ENCODE peak calls at places on chromosome 1, in seven cellular contexts. E is left ventricle myocardium inferior, T is HepG2, C is psoas muscle, U is GM12864, Z is GM06990, I is MM.1S. S is an unnamed sample.

GRCh38 chr1:204132718-204133117 is 19.1 kb downstream of the ETNK2 start:
- DNase-seq in E (no peak), T (no peak), C (no peak), U (no peak), Z (no peak), I (no peak), S (no peak)

GRCh38 chr1:156276966-156277381 is 5.7 kb downstream of the SMG5 start:
- DNase-seq in E (no peak), T (no peak), C (no peak), U (no peak), Z (no peak), I (no peak), S (no peak)

GRCh38 chr1:150550222-150551048 is 1.2 kb downstream of the ADAMTSL4 start:
- DNase-seq in E (no peak), T (no peak), C (peak; percentile 68), U (no peak), Z (no peak), I (peak; percentile 5), S (no peak)

GRCh38 chr1:230771773-230772354 is 24.7 kb downstream of the CAPN9 start:
- DNase-seq in E (no peak), T (no peak), C (no peak), U (no peak), Z (no peak), I (no peak), S (no peak)

GRCh38 chr1:10646347-10646861 is 150.0 kb downstream of the CASZ1 start:
- DNase-seq in E (peak; percentile 70), T (no peak), C (no peak), U (no peak), Z (no peak), I (no peak), S (no peak)

GRCh38 chr1:172266528-172267174 is 153.8 kb upstream of the C1orf105 start:
- DNase-seq in E (no peak), T (no peak), C (no peak), U (no peak), Z (no peak), I (no peak), S (no peak)

GRCh38 chr1:69123486-69123885 is 444.2 kb upstream of the LRRC7 start:
- DNase-seq in E (no peak), T (no peak), C (no peak), U (no peak), Z (no peak), I (no peak), S (no peak)

GRCh38 chr1:226310637-226311195 is 1.8 kb upstream of the LIN9 start:
- DNase-seq in E (no peak), T (no peak), C (no peak), U (no peak), Z (no peak), I (no peak), S (no peak)

DNA sequence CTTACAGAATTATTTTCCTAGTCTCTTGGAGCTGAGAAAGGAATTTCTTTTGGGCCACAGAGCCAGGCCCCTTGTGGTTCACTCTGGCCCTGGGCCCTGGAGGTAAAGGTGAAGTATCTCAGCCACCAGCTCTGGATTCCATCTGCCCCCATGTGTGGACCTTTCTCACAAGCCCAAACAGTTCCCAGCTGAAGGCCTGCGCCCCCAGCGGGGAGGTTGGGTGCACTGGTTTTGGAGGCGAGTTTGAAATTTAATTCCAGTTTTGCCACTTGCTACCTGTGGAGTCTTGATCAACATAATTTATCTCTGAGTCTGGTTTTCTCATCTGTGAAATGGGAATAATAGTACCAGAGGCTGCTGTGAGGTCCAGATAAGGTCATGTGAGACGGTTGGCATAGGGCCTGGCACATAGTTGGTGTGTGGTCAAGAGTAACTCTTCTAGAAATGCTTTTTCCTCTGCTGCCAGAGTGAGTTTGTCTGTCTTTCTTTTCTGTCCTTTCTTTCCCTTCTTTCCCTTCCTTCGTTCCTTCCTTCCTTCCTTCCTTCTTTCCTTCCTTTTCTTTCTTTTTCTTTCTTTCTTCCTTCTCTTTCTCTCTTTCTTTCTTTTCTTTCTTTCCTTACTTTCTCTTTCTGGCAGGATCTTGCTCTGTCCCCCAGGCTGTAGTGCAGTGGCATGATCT is 6.1 kb downstream of the AGTRAP start:
- DNase-seq in E (no peak), T (no peak), C (no peak), U (no peak), Z (no peak), I (no peak), S (no peak)
- TF ChIP-seq CTCF in E (no peak), T (no peak), C (no peak), U (no peak), Z (no peak), I (no peak), S (no peak)

GRCh38 chr1:29688477-29689365 is 452.4 kb downstream of the PTPRU start:
- DNase-seq in E (no peak), T (no peak), C (no peak), U (no peak), Z (no peak), I (no peak), S (peak; percentile 54)

GRCh38 chr1:29687601-29688244 is 451.4 kb downstream of the PTPRU start:
- DNase-seq in E (no peak), T (no peak), C (no peak), U (no peak), Z (no peak), I (no peak), S (no peak)

GRCh38 chr1:29690156-29690555 is 453.8 kb downstream of the PTPRU start:
- DNase-seq in E (no peak), T (no peak), C (no peak), U (no peak), Z (no peak), I (no peak), S (no peak)

GRCh38 chr1:29691499-29691898 is 455.2 kb downstream of the PTPRU start:
- DNase-seq in E (no peak), T (no peak), C (no peak), U (no peak), Z (no peak), I (no peak), S (no peak)

DNA sequence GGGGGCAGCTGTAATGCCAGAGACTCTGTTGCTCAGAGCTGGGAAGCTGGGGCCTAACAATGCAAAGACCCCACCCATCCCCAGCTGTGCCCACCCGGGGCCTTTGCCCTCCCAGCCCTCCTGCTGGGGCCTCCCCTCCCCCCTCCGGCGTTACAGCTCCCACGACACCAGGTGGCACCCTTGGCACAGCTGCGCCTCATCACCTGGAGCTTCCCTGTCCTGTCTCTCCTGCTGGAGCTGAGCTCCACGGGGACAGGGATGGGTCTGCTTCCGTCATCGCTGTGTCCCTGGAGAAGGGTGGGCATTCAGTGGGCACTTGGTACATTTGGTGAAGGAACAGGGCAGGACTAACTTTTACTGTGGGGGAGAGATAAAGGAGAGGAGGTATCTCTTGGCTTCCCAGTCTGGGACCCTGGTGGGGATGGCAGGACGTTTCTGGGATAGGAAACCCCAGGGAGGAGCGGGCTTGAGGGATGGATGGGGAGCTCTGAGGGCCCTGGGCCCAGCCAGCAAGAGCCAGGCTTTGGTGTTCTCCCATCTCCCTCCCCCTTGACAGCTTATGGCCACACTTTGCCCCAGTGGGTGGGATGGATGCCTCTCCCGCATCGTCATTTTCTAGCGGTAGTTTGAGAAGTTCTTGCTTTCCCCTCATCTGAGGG is 453.2 kb downstream of the PTPRU start:
- DNase-seq in E (no peak), T (no peak), C (no peak), U (no peak), Z (no peak), I (no peak), S (no peak)
- TF ChIP-seq CTCF in E (no peak), T (peak; percentile 6), C (no peak), U (peak; percentile 36), Z (peak; percentile 34), I (no peak), S (peak; percentile 25)

GRCh38 chr1:112702067-112702395 is 4.9 kb downstream of the RHOC start:
- DNase-seq in E (no peak), T (no peak), C (no peak), U (no peak), Z (no peak), I (no peak), S (no peak)

GRCh38 chr1:112701227-112702066 is 5.5 kb downstream of the RHOC start:
- DNase-seq in E (no peak), T (no peak), C (no peak), U (no peak), Z (no peak), I (no peak), S (no peak)

GRCh38 chr1:112698366-112699310 is 8.3 kb downstream of the RHOC start:
- DNase-seq in E (no peak), T (peak; percentile 90), C (no peak), U (no peak), Z (no peak), I (no peak), S (no peak)

GRCh38 chr1:112699425-112700144 is 7.3 kb downstream of the RHOC start:
- DNase-seq in E (no peak), T (no peak), C (no peak), U (no peak), Z (no peak), I (no peak), S (no peak)

DNA sequence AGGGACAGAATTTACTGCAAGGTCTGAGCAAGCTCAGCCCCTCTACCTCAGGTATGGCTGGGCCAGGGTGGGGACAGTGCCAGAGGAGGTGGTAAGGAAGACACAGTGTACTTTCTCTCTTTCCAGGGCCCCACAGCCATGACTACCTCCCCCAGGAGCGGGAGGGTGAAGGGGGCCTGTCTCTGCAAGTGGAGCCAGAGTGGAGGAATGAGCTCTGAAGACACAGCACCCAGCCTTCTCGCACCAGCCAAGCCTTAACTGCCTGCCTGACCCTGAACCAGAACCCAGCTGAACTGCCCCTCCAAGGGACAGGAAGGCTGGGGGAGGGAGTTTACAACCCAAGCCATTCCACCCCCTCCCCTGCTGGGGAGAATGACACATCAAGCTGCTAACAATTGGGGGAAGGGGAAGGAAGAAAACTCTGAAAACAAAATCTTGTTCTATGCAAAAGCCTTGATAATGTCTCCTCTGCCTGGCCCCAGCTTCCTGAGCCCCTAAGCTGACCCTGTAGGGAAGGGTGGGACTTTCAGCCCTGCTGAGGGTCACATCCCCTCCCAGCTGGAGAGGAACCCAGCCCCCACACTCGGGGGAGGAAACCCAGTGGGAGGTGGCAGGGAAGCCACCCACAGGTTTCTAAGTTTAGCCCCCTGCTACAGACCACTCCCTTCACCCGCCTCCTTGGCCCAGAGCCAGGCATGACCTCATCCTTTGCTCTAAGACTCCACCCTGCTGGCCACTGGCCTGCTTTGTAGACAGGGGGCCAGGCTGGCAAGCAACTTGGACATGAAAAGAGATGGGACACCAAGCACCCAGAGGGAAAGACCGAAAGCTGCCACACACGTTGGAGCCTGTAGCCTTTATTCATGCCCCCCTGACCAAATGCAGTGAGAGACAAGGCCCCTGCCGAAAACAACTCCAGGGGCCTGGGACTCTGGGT is 6.4 kb downstream of the RHOC start:
- DNase-seq in E (peak; percentile 99), T (peak; percentile 90), C (peak; percentile 95), U (peak; percentile 50), Z (peak; percentile 75), I (peak; percentile 60), S (peak; percentile 79)
- TF ChIP-seq CTCF in E (peak; percentile 44), T (peak; percentile 38), C (no peak), U (no peak), Z (no peak), I (no peak), S (no peak)

GRCh38 chr1:24859063-24860010 is 70.7 kb downstream of the RUNX3 start:
- DNase-seq in E (no peak), T (no peak), C (no peak), U (no peak), Z (no peak), I (no peak), S (no peak)

GRCh38 chr1:24856787-24857527 is 73.1 kb downstream of the RUNX3 start:
- DNase-seq in E (no peak), T (no peak), C (no peak), U (no peak), Z (no peak), I (no peak), S (no peak)

GRCh38 chr1:24855474-24855873 is 74.6 kb downstream of the RUNX3 start:
- DNase-seq in E (no peak), T (no peak), C (no peak), U (no peak), Z (no peak), I (no peak), S (no peak)

GRCh38 chr1:24858277-24858676 is 71.8 kb downstream of the RUNX3 start:
- DNase-seq in E (no peak), T (no peak), C (no peak), U (no peak), Z (no peak), I (no peak), S (no peak)

GRCh38 chr1:24857528-24858133 is 72.4 kb downstream of the RUNX3 start:
- DNase-seq in E (no peak), T (no peak), C (no peak), U (no peak), Z (no peak), I (no peak), S (no peak)
- TF ChIP-seq CTCF in E (no peak), T (peak; percentile 26), C (no peak), U (peak; percentile 36), Z (no peak), I (no peak), S (no peak)